ENCODE peak calls at places on chromosomes 6 and 20, in six cellular contexts. U is activated gamma-delta T cell; R is stimulated activated CD4-positive, alpha-beta T cell treated with anti-CD3 and anti-CD28 coated beads, TNF-alpha, amount 100 ng/mL, for 24 hours; N is fibroblast of mammary gland; J is SIG-M5; V is mesenteric fat pad. H is an unnamed sample.

GRCh38 chr6:96520039-96520850 is 1.4 kb upstream of the UFL1 start:
- DNase-seq in U (no peak), R (no peak), N (peak; percentile 15), J (no peak), V (no peak), H (peak; percentile 35)

GRCh38 chr6:30075094-30075986 is at the start of gene RNF39:
- DNase-seq in U (no peak), R (no peak), N (no peak), J (no peak), V (no peak), H (no peak)

GRCh38 chr6:40923326-40923725 is 115.7 kb downstream of the UNC5CL start:
- DNase-seq in U (no peak), R (no peak), N (no peak), J (no peak), V (no peak), H (no peak)

GRCh38 chr6:156877126-156877863 is 100.1 kb downstream of the ARID1B start:
- DNase-seq in U (no peak), R (no peak), N (no peak), J (no peak), V (no peak), H (no peak)

GRCh38 chr20:50737352-50737751 is 6.0 kb downstream of the PARD6B start:
- DNase-seq in U (no peak), R (no peak), N (no peak), J (no peak), V (no peak), H (no peak)

GRCh38 chr6:163302747-163303146 is 111.8 kb upstream of the QKI start:
- DNase-seq in U (no peak), R (no peak), N (no peak), J (no peak), V (no peak), H (no peak)

GRCh38 chr6:169803816-169804340 is 52.5 kb downstream of the ERMARD start:
- DNase-seq in U (no peak), R (no peak), N (no peak), J (no peak), V (peak; percentile 51), H (no peak)

GRCh38 chr20:47432251-47433210 is 69.2 kb upstream of the NCOA3 start:
- DNase-seq in U (no peak), R (no peak), N (peak; percentile 82), J (peak; percentile 71), V (no peak), H (peak; percentile 19)

GRCh38 chr6:143513410-143513809 is 1.9 kb upstream of the FUCA2 start:
- DNase-seq in U (no peak), R (no peak), N (no peak), J (no peak), V (no peak), H (no peak)

GRCh38 chr20:2301164-2301622 is 5.4 kb downstream of the TGM3 start:
- DNase-seq in U (no peak), R (no peak), N (peak; percentile 26), J (peak; percentile 98), V (no peak), H (no peak)

GRCh38 chr20:64069614-64070243 is 6.7 kb downstream of the TCEA2 start:
- DNase-seq in U (no peak), R (no peak), N (no peak), J (no peak), V (no peak), H (no peak)

GRCh38 chr20:44650777-44651493 is 564 bp downstream of the ADA start:
- DNase-seq in U (no peak), R (no peak), N (peak; percentile 44), J (no peak), V (no peak), H (no peak)